ENCODE peak calls at places on chromosomes 6 and 20, in nine cellular contexts. J, Q, A, E, V, I, W, F and Z are unnamed samples.

GRCh38 chr20:35491823-35492222 is 36.4 kb downstream of the CEP250 start:
- DNase-seq in J (no peak), Q (no peak), A (no peak), E (no peak), V (no peak), I (no peak), W (no peak), F (no peak), Z (no peak)

GRCh38 chr20:41476013-41476441 is 109.4 kb upstream of the EMILIN3 start:
- DNase-seq in J (peak; percentile 88), Q (peak; percentile 37), A (no peak), E (no peak), V (no peak), I (peak; percentile 38), W (peak; percentile 54), F (peak; percentile 90), Z (peak; percentile 80)

GRCh38 chr6:75524322-75524972 is 30.8 kb upstream of the FILIP1 start:
- DNase-seq in J (peak; percentile 92), Q (peak; percentile 93), A (peak; percentile 74), E (no peak), V (no peak), I (peak; percentile 83), W (no peak), F (peak; percentile 77), Z (no peak)

GRCh38 chr6:15962449-15962764 is 166.5 kb upstream of the MYLIP start:
- DNase-seq in J (peak; percentile 66), Q (peak; percentile 78), A (no peak), E (no peak), V (no peak), I (peak; percentile 72), W (no peak), F (peak; percentile 95), Z (no peak)

GRCh38 chr20:31581391-31581790 is 23.7 kb upstream of the ID1 start:
- DNase-seq in J (no peak), Q (no peak), A (no peak), E (no peak), V (no peak), I (no peak), W (no peak), F (no peak), Z (no peak)

GRCh38 chr6:81734500-81735140 is 17.9 kb downstream of the TENT5A start:
- DNase-seq in J (no peak), Q (no peak), A (no peak), E (no peak), V (no peak), I (no peak), W (no peak), F (no peak), Z (no peak)

GRCh38 chr6:149065658-149066556 is 251.6 kb upstream of the TAB2 start:
- DNase-seq in J (no peak), Q (no peak), A (no peak), E (no peak), V (no peak), I (no peak), W (no peak), F (no peak), Z (no peak)

GRCh38 chr20:2746636-2747265 is 53.7 kb downstream of the CPXM1 start:
- DNase-seq in J (no peak), Q (no peak), A (no peak), E (no peak), V (no peak), I (no peak), W (no peak), F (no peak), Z (no peak)

GRCh38 chr6:110207652-110208051 is 27.4 kb downstream of the CDC40 start:
- DNase-seq in J (no peak), Q (no peak), A (no peak), E (no peak), V (no peak), I (no peak), W (no peak), F (no peak), Z (no peak)

GRCh38 chr20:2835331-2835796 is 5.1 kb downstream of the PCED1A start:
- DNase-seq in J (no peak), Q (no peak), A (no peak), E (no peak), V (no peak), I (no peak), W (no peak), F (no peak), Z (no peak)

GRCh38 chr6:2817778-2818443 is 23.8 kb downstream of the SERPINB1 start:
- DNase-seq in J (peak; percentile 43), Q (no peak), A (peak; percentile 63), E (no peak), V (no peak), I (no peak), W (no peak), F (peak; percentile 46), Z (no peak)

GRCh38 chr20:19986419-19986818 is 30.7 kb upstream of the NAA20 start:
- DNase-seq in J (no peak), Q (no peak), A (no peak), E (no peak), V (no peak), I (no peak), W (no peak), F (peak; percentile 81), Z (no peak)

GRCh38 chr6:128275030-128275429 is 245.4 kb downstream of the PTPRK start:
- DNase-seq in J (no peak), Q (peak; percentile 35), A (no peak), E (no peak), V (no peak), I (no peak), W (no peak), F (peak; percentile 12), Z (no peak)

GRCh38 chr6:29263001-29263400 is 38.5 kb upstream of the OR14J1 start:
- DNase-seq in J (no peak), Q (no peak), A (no peak), E (no peak), V (no peak), I (no peak), W (no peak), F (no peak), Z (no peak)

GRCh38 chr20:56328861-56329260 is 29.9 kb upstream of the FAM210B start:
- DNase-seq in J (peak; percentile 62), Q (no peak), A (peak; percentile 42), E (no peak), V (no peak), I (no peak), W (no peak), F (no peak), Z (no peak)

GRCh38 chr6:169081264-169081663 is 172.4 kb downstream of the THBS2 start:
- DNase-seq in J (no peak), Q (no peak), A (peak; percentile 0), E (no peak), V (no peak), I (no peak), W (no peak), F (no peak), Z (no peak)

GRCh38 chr6:26003102-26003694 is 40.6 kb downstream of the TRIM38 start:
- DNase-seq in J (peak; percentile 74), Q (peak; percentile 22), A (peak; percentile 29), E (peak; percentile 37), V (no peak), I (no peak), W (no peak), F (peak; percentile 49), Z (peak; percentile 24)

GRCh38 chr20:58991720-58992119 is 10.7 kb downstream of the NELFCD start:
- DNase-seq in J (no peak), Q (no peak), A (no peak), E (no peak), V (no peak), I (no peak), W (no peak), F (no peak), Z (no peak)

GRCh38 chr6:842141-842540 is 149.2 kb upstream of the EXOC2 start:
- DNase-seq in J (no peak), Q (no peak), A (no peak), E (no peak), V (no peak), I (no peak), W (no peak), F (no peak), Z (no peak)

GRCh38 chr20:56995635-56996075 is 270.8 kb downstream of the BMP7 start:
- DNase-seq in J (peak; percentile 48), Q (no peak), A (no peak), E (no peak), V (no peak), I (no peak), W (no peak), F (no peak), Z (peak; percentile 37)

GRCh38 chr20:58142843-58143185 is 85.6 kb downstream of the ANKRD60 start:
- DNase-seq in J (no peak), Q (no peak), A (no peak), E (no peak), V (no peak), I (no peak), W (no peak), F (no peak), Z (no peak)

GRCh38 chr6:117573006-117573680 is 29.2 kb downstream of the GOPC start:
- DNase-seq in J (no peak), Q (no peak), A (no peak), E (no peak), V (no peak), I (no peak), W (no peak), F (no peak), Z (no peak)

GRCh38 chr6:14932485-14933178 is 313.2 kb upstream of the JARID2 start:
- DNase-seq in J (peak; percentile 26), Q (no peak), A (no peak), E (no peak), V (peak; percentile 11), I (no peak), W (no peak), F (no peak), Z (no peak)

GRCh38 chr6:34792605-34793500 is 970 bp downstream of the BLTP3A start:
- DNase-seq in J (peak; percentile 53), Q (no peak), A (peak; percentile 52), E (no peak), V (no peak), I (no peak), W (peak; percentile 31), F (peak; percentile 62), Z (peak; percentile 3)

GRCh38 chr6:4914412-4915159 is 89.3 kb downstream of the RPP40 start:
- DNase-seq in J (peak; percentile 28), Q (no peak), A (no peak), E (no peak), V (no peak), I (peak; percentile 66), W (no peak), F (peak; percentile 78), Z (no peak)

GRCh38 chr6:79894939-79895338 is 52.4 kb downstream of the ELOVL4 start:
- DNase-seq in J (peak; percentile 42), Q (no peak), A (no peak), E (no peak), V (no peak), I (no peak), W (no peak), F (peak; percentile 29), Z (no peak)

GRCh38 chr6:130239755-130240154 is 17.0 kb upstream of the SAMD3 start:
- DNase-seq in J (peak; percentile 8), Q (no peak), A (no peak), E (no peak), V (no peak), I (no peak), W (no peak), F (peak; percentile 7), Z (no peak)

GRCh38 chr6:40440083-40440482 is 147.1 kb downstream of the LRFN2 start:
- DNase-seq in J (no peak), Q (no peak), A (no peak), E (no peak), V (no peak), I (no peak), W (no peak), F (no peak), Z (no peak)

GRCh38 chr6:70834520-70834919 is 122.3 kb downstream of the B3GAT2 start:
- DNase-seq in J (no peak), Q (no peak), A (no peak), E (no peak), V (no peak), I (peak; percentile 5), W (no peak), F (peak; percentile 47), Z (no peak)

GRCh38 chr6:112282217-112282616 is 27.9 kb upstream of the LAMA4 start:
- DNase-seq in J (peak; percentile 81), Q (peak; percentile 63), A (no peak), E (no peak), V (peak; percentile 33), I (peak; percentile 88), W (no peak), F (peak; percentile 92), Z (peak; percentile 56)

GRCh38 chr6:112443666-112444065 is 96.5 kb downstream of the RFPL4B start:
- DNase-seq in J (peak; percentile 19), Q (no peak), A (no peak), E (no peak), V (no peak), I (peak; percentile 71), W (no peak), F (peak; percentile 95), Z (no peak)